ENCODE peak calls at places on chromosomes 13 and 19, in six cellular contexts. N is SHP77, W is heart right ventricle, M is HEK293T, Z is T-helper 9 cell, D is dorsolateral prefrontal cortex. I is an unnamed sample.

GRCh38 chr19:50804420-50805272 is 14.4 kb downstream of the ACP4 start:
- DNase-seq in N (peak; percentile 98), W (peak; percentile 99), M (peak; percentile 97), Z (peak; percentile 92), D (peak; percentile 99), I (peak; percentile 98)

GRCh38 chr13:34207872-34208271 is 389.9 kb downstream of the RFC3 start:
- DNase-seq in N (no peak), W (no peak), M (no peak), Z (no peak), D (no peak), I (no peak)

GRCh38 chr19:30670562-30671513 is 298.7 kb downstream of the ZNF536 start:
- DNase-seq in N (no peak), W (no peak), M (no peak), Z (no peak), D (no peak), I (peak; percentile 81)

GRCh38 chr13:67229438-67230242 is 496 bp downstream of the PCDH9 start:
- DNase-seq in N (no peak), W (no peak), M (peak; percentile 55), Z (no peak), D (no peak), I (no peak)

GRCh38 chr13:111919826-111920225 is 147.1 kb upstream of the SOX1 start:
- DNase-seq in N (no peak), W (no peak), M (no peak), Z (no peak), D (no peak), I (no peak)

GRCh38 chr13:75566658-75567057 is 17.1 kb downstream of the UCHL3 start:
- DNase-seq in N (no peak), W (no peak), M (no peak), Z (no peak), D (no peak), I (peak; percentile 59)

GRCh38 chr19:47760632-47760999 is 15.3 kb downstream of the NOP53 start:
- DNase-seq in N (no peak), W (no peak), M (no peak), Z (no peak), D (no peak), I (no peak)

GRCh38 chr13:33276581-33276980 is 9.0 kb downstream of the STARD13 start:
- DNase-seq in N (no peak), W (no peak), M (no peak), Z (no peak), D (no peak), I (no peak)

GRCh38 chr13:46640843-46641242 is 87.9 kb downstream of the LRCH1 start:
- DNase-seq in N (no peak), W (no peak), M (no peak), Z (no peak), D (no peak), I (no peak)

GRCh38 chr19:56958428-56958827 is 117.9 kb upstream of the PEG3 start:
- DNase-seq in N (peak; percentile 6), W (no peak), M (no peak), Z (no peak), D (no peak), I (no peak)

GRCh38 chr13:97386832-97387486 is 47.0 kb upstream of the RAP2A start:
- DNase-seq in N (no peak), W (no peak), M (no peak), Z (no peak), D (peak; percentile 52), I (no peak)

GRCh38 chr19:48400018-48400742 is 6.7 kb downstream of the GRIN2D start:
- DNase-seq in N (peak; percentile 68), W (peak; percentile 49), M (peak; percentile 81), Z (no peak), D (no peak), I (peak; percentile 77)

GRCh38 chr19:35905178-35905727 is 2.8 kb downstream of the TYROBP start:
- DNase-seq in N (no peak), W (no peak), M (no peak), Z (no peak), D (no peak), I (no peak)

GRCh38 chr13:26051231-26052135 is at the start of gene SHISA2:
- DNase-seq in N (peak; percentile 46), W (no peak), M (peak; percentile 70), Z (peak; percentile 17), D (peak; percentile 54), I (peak; percentile 51)